ENCODE peak calls at places on chromosome 6, in ten cellular contexts. One of them, this sample, is unnamed.

GRCh38 chr6:47743744-47744143 is 38.1 kb upstream of the OPN5 start:
- DNase-seq in AG04450: no peak
- DNase-seq in H9: no peak
- DNase-seq in IMR-90: no peak
- DNase-seq in Caco-2: no peak
- DNase-seq in GM20000: no peak
- DNase-seq in HFFc6: no peak
- DNase-seq in neural crest cell: no peak
- DNase-seq in choroid plexus epithelial cell: peak
- DNase-seq in lung: no peak
- DNase-seq in this sample: no peak

GRCh38 chr6:148716811-148717210 is 30.0 kb upstream of the UST start:
- DNase-seq in AG04450: no peak
- DNase-seq in H9: no peak
- DNase-seq in IMR-90: no peak
- DNase-seq in Caco-2: no peak
- DNase-seq in GM20000: no peak
- DNase-seq in HFFc6: no peak
- DNase-seq in neural crest cell: no peak
- DNase-seq in choroid plexus epithelial cell: peak
- DNase-seq in lung: no peak
- DNase-seq in this sample: no peak

GRCh38 chr6:40717411-40718057 is 130.4 kb upstream of the LRFN2 start:
- DNase-seq in AG04450: no peak
- DNase-seq in H9: no peak
- DNase-seq in IMR-90: no peak
- DNase-seq in Caco-2: no peak
- DNase-seq in GM20000: no peak
- DNase-seq in HFFc6: no peak
- DNase-seq in neural crest cell: no peak
- DNase-seq in choroid plexus epithelial cell: no peak
- DNase-seq in lung: no peak
- DNase-seq in this sample: no peak

GRCh38 chr6:105759015-105759414 is 327.1 kb upstream of the PRDM1 start:
- DNase-seq in AG04450: no peak
- DNase-seq in H9: no peak
- DNase-seq in IMR-90: no peak
- DNase-seq in Caco-2: no peak
- DNase-seq in GM20000: no peak
- DNase-seq in HFFc6: no peak
- DNase-seq in neural crest cell: no peak
- DNase-seq in choroid plexus epithelial cell: no peak
- DNase-seq in lung: no peak
- DNase-seq in this sample: no peak

GRCh38 chr6:100808638-100809275 is 72.4 kb downstream of the ASCC3 start:
- DNase-seq in AG04450: peak
- DNase-seq in H9: no peak
- DNase-seq in IMR-90: peak
- DNase-seq in Caco-2: no peak
- DNase-seq in GM20000: no peak
- DNase-seq in HFFc6: peak
- DNase-seq in neural crest cell: no peak
- DNase-seq in choroid plexus epithelial cell: peak
- DNase-seq in lung: no peak
- DNase-seq in this sample: no peak

GRCh38 chr6:156645106-156645505 is 132.1 kb upstream of the ARID1B start:
- DNase-seq in AG04450: no peak
- DNase-seq in H9: no peak
- DNase-seq in IMR-90: peak
- DNase-seq in Caco-2: no peak
- DNase-seq in GM20000: no peak
- DNase-seq in HFFc6: peak
- DNase-seq in neural crest cell: no peak
- DNase-seq in choroid plexus epithelial cell: peak
- DNase-seq in lung: no peak
- DNase-seq in this sample: no peak

GRCh38 chr6:136640132-136640915 is 90.1 kb upstream of the MAP7 start:
- DNase-seq in AG04450: no peak
- DNase-seq in H9: no peak
- DNase-seq in IMR-90: peak
- DNase-seq in Caco-2: no peak
- DNase-seq in GM20000: no peak
- DNase-seq in HFFc6: peak
- DNase-seq in neural crest cell: no peak
- DNase-seq in choroid plexus epithelial cell: peak
- DNase-seq in lung: no peak
- DNase-seq in this sample: no peak

GRCh38 chr6:7463785-7464184 is 74.2 kb downstream of the RIOK1 start:
- DNase-seq in AG04450: no peak
- DNase-seq in H9: peak
- DNase-seq in IMR-90: peak
- DNase-seq in Caco-2: peak
- DNase-seq in GM20000: no peak
- DNase-seq in HFFc6: no peak
- DNase-seq in neural crest cell: no peak
- DNase-seq in choroid plexus epithelial cell: peak
- DNase-seq in lung: no peak
- DNase-seq in this sample: no peak

GRCh38 chr6:14472964-14473363 is 355.4 kb downstream of the CD83 start:
- DNase-seq in AG04450: no peak
- DNase-seq in H9: no peak
- DNase-seq in IMR-90: peak
- DNase-seq in Caco-2: no peak
- DNase-seq in GM20000: no peak
- DNase-seq in HFFc6: no peak
- DNase-seq in neural crest cell: no peak
- DNase-seq in choroid plexus epithelial cell: peak
- DNase-seq in lung: no peak
- DNase-seq in this sample: peak

GRCh38 chr6:116136933-116137340 is 11.0 kb upstream of the COL10A1 start:
- DNase-seq in AG04450: no peak
- DNase-seq in H9: no peak
- DNase-seq in IMR-90: no peak
- DNase-seq in Caco-2: no peak
- DNase-seq in GM20000: no peak
- DNase-seq in HFFc6: no peak
- DNase-seq in neural crest cell: no peak
- DNase-seq in choroid plexus epithelial cell: peak
- DNase-seq in lung: no peak
- DNase-seq in this sample: peak

GRCh38 chr6:168612586-168612985 is 171.6 kb downstream of the SMOC2 start:
- DNase-seq in AG04450: no peak
- DNase-seq in H9: no peak
- DNase-seq in IMR-90: no peak
- DNase-seq in Caco-2: no peak
- DNase-seq in GM20000: no peak
- DNase-seq in HFFc6: no peak
- DNase-seq in neural crest cell: no peak
- DNase-seq in choroid plexus epithelial cell: no peak
- DNase-seq in lung: no peak
- DNase-seq in this sample: no peak

GRCh38 chr6:168619560-168620314 is 178.8 kb downstream of the SMOC2 start:
- DNase-seq in AG04450: no peak
- DNase-seq in H9: no peak
- DNase-seq in IMR-90: no peak
- DNase-seq in Caco-2: no peak
- DNase-seq in GM20000: no peak
- DNase-seq in HFFc6: no peak
- DNase-seq in neural crest cell: no peak
- DNase-seq in choroid plexus epithelial cell: no peak
- DNase-seq in lung: no peak
- DNase-seq in this sample: no peak

GRCh38 chr6:168618546-168619315 is 177.7 kb downstream of the SMOC2 start:
- DNase-seq in AG04450: no peak
- DNase-seq in H9: no peak
- DNase-seq in IMR-90: no peak
- DNase-seq in Caco-2: no peak
- DNase-seq in GM20000: no peak
- DNase-seq in HFFc6: no peak
- DNase-seq in neural crest cell: no peak
- DNase-seq in choroid plexus epithelial cell: no peak
- DNase-seq in lung: no peak
- DNase-seq in this sample: no peak

GRCh38 chr6:168615837-168616236 is 174.9 kb downstream of the SMOC2 start:
- DNase-seq in AG04450: no peak
- DNase-seq in H9: no peak
- DNase-seq in IMR-90: no peak
- DNase-seq in Caco-2: no peak
- DNase-seq in GM20000: no peak
- DNase-seq in HFFc6: no peak
- DNase-seq in neural crest cell: no peak
- DNase-seq in choroid plexus epithelial cell: no peak
- DNase-seq in lung: no peak
- DNase-seq in this sample: no peak

GRCh38 chr6:168616807-168617756 is 176.1 kb downstream of the SMOC2 start:
- DNase-seq in AG04450: no peak
- DNase-seq in H9: peak
- DNase-seq in IMR-90: no peak
- DNase-seq in Caco-2: peak
- DNase-seq in GM20000: no peak
- DNase-seq in HFFc6: no peak
- DNase-seq in neural crest cell: no peak
- DNase-seq in choroid plexus epithelial cell: peak
- DNase-seq in lung: no peak
- DNase-seq in this sample: no peak
- TF ChIP-seq CTCF in AG04450: no peak
- TF ChIP-seq CTCF in H9: peak
- TF ChIP-seq CTCF in IMR-90: no peak
- TF ChIP-seq CTCF in Caco-2: no peak
- TF ChIP-seq CTCF in GM20000: no peak
- TF ChIP-seq CTCF in HFFc6: no peak
- TF ChIP-seq CTCF in neural crest cell: peak
- TF ChIP-seq CTCF in choroid plexus epithelial cell: no peak
- TF ChIP-seq CTCF in lung: no peak
- TF ChIP-seq CTCF in this sample: no peak

DNA sequence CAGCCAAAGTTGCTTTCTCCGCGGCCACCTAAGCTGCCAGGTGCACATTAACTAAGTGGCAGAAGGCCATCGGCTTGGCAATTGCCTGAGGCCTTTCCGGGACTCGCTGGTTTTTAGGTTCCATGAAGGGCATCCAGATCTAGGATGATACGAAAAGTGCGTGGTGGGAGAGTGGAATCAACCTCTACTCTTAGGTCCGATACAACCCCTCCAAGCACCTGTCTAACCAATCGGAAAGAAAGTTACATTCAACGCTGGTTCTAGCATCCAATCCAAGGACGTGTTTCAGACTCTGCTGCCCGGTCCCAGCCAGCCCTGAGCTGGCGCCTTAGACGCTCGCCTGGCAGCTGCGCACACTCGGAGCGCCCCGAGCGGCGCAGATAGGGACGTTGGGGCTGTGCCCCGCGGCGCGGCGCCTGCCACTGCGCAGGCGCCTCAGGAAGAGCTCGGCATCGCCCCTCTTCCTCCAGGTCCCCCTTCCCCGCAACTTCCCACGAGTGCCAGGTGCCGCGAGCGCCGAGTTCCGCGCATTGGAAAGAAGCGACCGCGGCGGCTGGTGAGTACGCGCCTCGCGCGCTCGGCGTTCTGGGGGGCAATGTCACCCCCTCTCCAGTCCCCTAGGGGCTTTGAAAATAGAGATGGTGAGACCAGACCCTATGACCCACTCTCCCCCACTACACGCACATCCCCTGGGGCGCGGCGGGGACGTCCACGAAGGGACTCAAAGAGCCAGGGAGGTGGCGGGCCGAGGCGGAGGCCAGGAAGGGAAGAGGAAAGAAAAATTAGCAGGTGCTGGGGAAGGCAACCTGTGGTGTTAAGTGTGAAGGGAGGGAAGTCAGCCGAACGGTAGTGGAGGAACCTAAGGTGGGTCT is at the start of gene ENPP4:
- DNase-seq in AG04450: no peak
- DNase-seq in H9: peak
- DNase-seq in IMR-90: peak
- DNase-seq in Caco-2: peak
- DNase-seq in GM20000: peak
- DNase-seq in HFFc6: no peak
- DNase-seq in neural crest cell: peak
- DNase-seq in choroid plexus epithelial cell: peak
- DNase-seq in lung: peak
- DNase-seq in this sample: peak
- TF ChIP-seq CTCF in AG04450: no peak
- TF ChIP-seq CTCF in H9: no peak
- TF ChIP-seq CTCF in IMR-90: no peak
- TF ChIP-seq CTCF in Caco-2: no peak
- TF ChIP-seq CTCF in GM20000: no peak
- TF ChIP-seq CTCF in HFFc6: no peak
- TF ChIP-seq CTCF in neural crest cell: peak
- TF ChIP-seq CTCF in choroid plexus epithelial cell: no peak
- TF ChIP-seq CTCF in lung: no peak
- TF ChIP-seq CTCF in this sample: peak

DNA sequence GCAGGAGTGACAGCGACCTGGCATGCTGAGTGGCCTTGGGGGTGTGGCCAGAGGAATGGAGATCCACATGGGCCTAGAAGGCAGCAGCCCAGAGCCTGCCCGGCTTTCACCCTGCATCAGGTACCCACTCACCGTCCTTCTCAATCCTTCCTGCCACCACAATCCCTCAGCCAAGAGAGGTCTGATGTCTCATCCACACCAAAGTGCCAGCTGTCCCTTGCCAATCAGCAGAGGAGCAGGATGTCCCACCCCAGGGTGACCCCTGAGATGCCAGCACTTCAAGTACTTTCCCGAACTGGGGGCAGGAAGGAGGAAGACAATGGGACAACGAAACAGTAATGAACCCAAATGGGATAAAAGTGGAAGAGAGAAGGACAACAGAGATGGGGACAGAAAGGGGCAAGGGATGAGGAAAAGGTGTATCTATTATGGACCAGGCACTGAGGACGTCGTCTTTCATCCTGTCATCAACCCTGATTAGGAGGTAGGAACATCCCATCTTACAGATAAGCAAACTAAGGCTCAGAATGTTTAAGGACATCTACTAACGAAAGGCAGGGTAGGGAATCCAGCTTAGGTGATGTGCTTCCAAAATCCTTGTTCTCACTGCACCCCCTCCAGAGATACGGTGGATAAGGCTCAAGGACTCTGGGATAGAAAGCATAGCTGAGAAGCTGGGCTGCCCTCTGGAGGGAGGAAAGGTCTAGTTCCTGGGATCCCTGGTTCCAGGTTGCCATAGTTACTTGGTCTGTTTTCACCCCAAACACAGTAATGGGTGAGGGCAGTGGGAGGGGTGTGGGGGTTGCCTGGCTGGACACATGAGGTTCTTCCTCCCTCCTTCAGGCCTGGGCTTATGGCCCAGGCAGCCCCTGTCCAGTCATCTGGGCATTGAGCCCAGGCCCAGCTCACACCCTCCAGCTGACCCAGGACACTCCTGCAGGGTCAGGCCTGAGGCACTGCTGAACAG is 4.5 kb upstream of the TNXB start:
- DNase-seq in AG04450: peak
- DNase-seq in H9: peak
- DNase-seq in IMR-90: peak
- DNase-seq in Caco-2: peak
- DNase-seq in GM20000: no peak
- DNase-seq in HFFc6: peak
- DNase-seq in neural crest cell: no peak
- DNase-seq in choroid plexus epithelial cell: peak
- DNase-seq in lung: peak
- DNase-seq in this sample: no peak
- TF ChIP-seq CTCF in AG04450: peak
- TF ChIP-seq CTCF in H9: peak
- TF ChIP-seq CTCF in IMR-90: peak
- TF ChIP-seq CTCF in Caco-2: no peak
- TF ChIP-seq CTCF in GM20000: no peak
- TF ChIP-seq CTCF in HFFc6: peak
- TF ChIP-seq CTCF in neural crest cell: no peak
- TF ChIP-seq CTCF in choroid plexus epithelial cell: peak
- TF ChIP-seq CTCF in lung: no peak
- TF ChIP-seq CTCF in this sample: no peak

GRCh38 chr6:28606424-28607391 is 81.0 kb downstream of the GPX5 start:
- DNase-seq in AG04450: no peak
- DNase-seq in H9: peak
- DNase-seq in IMR-90: peak
- DNase-seq in Caco-2: peak
- DNase-seq in GM20000: peak
- DNase-seq in HFFc6: peak
- DNase-seq in neural crest cell: peak
- DNase-seq in choroid plexus epithelial cell: peak
- DNase-seq in lung: no peak
- DNase-seq in this sample: peak
- TF ChIP-seq CTCF in AG04450: peak
- TF ChIP-seq CTCF in H9: peak
- TF ChIP-seq CTCF in IMR-90: peak
- TF ChIP-seq CTCF in Caco-2: peak
- TF ChIP-seq CTCF in GM20000: no peak
- TF ChIP-seq CTCF in HFFc6: peak
- TF ChIP-seq CTCF in neural crest cell: peak
- TF ChIP-seq CTCF in choroid plexus epithelial cell: peak
- TF ChIP-seq CTCF in lung: no peak
- TF ChIP-seq CTCF in this sample: peak

This sample was measured in GM12865.